ENCODE peak calls at places on chromosomes 2 and 18, in four cellular contexts. W is ovary; L is CD8-positive, alpha-beta memory T cell; B is upper lobe of right lung. H is an unnamed sample.

GRCh38 chr2:170973225-170973491 is 44.1 kb downstream of the GORASP2 start:
- DNase-seq in L (no peak), W (no peak), B (no peak), H (no peak)

GRCh38 chr18:28113271-28114023 is 63.5 kb downstream of the CDH2 start:
- DNase-seq in W (no peak), B (no peak), L (no peak), H (no peak)

GRCh38 chr2:241744028-241744754 is 9.8 kb downstream of the D2HGDH start:
- DNase-seq in B (no peak), L (no peak), W (no peak), H (no peak)

GRCh38 chr2:222483513-222484039 is 59.2 kb downstream of the SGPP2 start:
- DNase-seq in L (no peak), B (no peak), W (no peak), H (no peak)

GRCh38 chr18:24402209-24402785 is 4.7 kb upstream of the OSBPL1A start:
- DNase-seq in B (no peak), W (no peak), L (no peak), H (no peak)

GRCh38 chr2:147649963-147650362 is 194.9 kb upstream of the ACVR2A start:
- DNase-seq in B (no peak), W (no peak), L (no peak), H (no peak)

GRCh38 chr2:46356993-46357392 is 59.8 kb downstream of the EPAS1 start:
- DNase-seq in W (no peak), L (no peak), B (no peak), H (no peak)

GRCh38 chr2:101349893-101350662 is 37.2 kb downstream of the CREG2 start:
- DNase-seq in W (no peak), L (no peak), B (no peak), H (no peak)

GRCh38 chr2:214543386-214543955 is 132.6 kb downstream of the VWC2L start:
- DNase-seq in W (no peak), L (no peak), B (no peak), H (no peak)

GRCh38 chr2:29455202-29455885 is 340.1 kb downstream of the CLIP4 start:
- DNase-seq in W (no peak), L (no peak), B (no peak), H (no peak)

GRCh38 chr18:73827801-73828200 is 319.8 kb downstream of the FBXO15 start:
- DNase-seq in W (no peak), B (no peak), L (no peak), H (no peak)

GRCh38 chr2:30678410-30679137 is 128.7 kb downstream of the CAPN13 start:
- DNase-seq in L (no peak), W (no peak), B (peak; percentile 27), H (no peak)

GRCh38 chr2:65232636-65233035 is 5.0 kb downstream of the ACTR2 start:
- DNase-seq in W (no peak), L (no peak), B (no peak), H (no peak)

GRCh38 chr2:145812163-145812554 is 1292.2 kb upstream of the ZEB2 start:
- DNase-seq in B (no peak), W (no peak), L (no peak), H (no peak)

GRCh38 chr2:12923907-12924610 is 207.3 kb downstream of the TRIB2 start:
- DNase-seq in L (no peak), B (no peak), W (no peak), H (no peak)

GRCh38 chr2:86832334-86833096 is 29.2 kb downstream of the CD8B start:
- DNase-seq in B (no peak), L (no peak), W (no peak), H (no peak)

GRCh38 chr18:58891753-58892152 is 27.1 kb downstream of the ZNF532 start:
- DNase-seq in B (no peak), L (no peak), W (no peak), H (no peak)

GRCh38 chr2:207801259-207801658 is 31.6 kb upstream of the FZD5 start:
- DNase-seq in W (no peak), B (no peak), L (no peak), H (no peak)

GRCh38 chr2:241892299-241893137 is 23.0 kb downstream of the RTP5 start:
- DNase-seq in L (no peak), B (peak; percentile 59), W (peak; percentile 55), H (no peak)

GRCh38 chr18:63439334-63439733 is 17.1 kb upstream of the VPS4B start:
- DNase-seq in L (peak; percentile 51), W (no peak), B (no peak), H (peak; percentile 49)

GRCh38 chr2:33108483-33109443 is 162.0 kb downstream of the LTBP1 start:
- DNase-seq in B (no peak), L (no peak), W (no peak), H (no peak)

GRCh38 chr2:72415256-72415655 is 267.6 kb upstream of the CYP26B1 start:
- DNase-seq in L (no peak), W (no peak), B (no peak), H (no peak)

GRCh38 chr2:185891804-185892411 is 153.3 kb downstream of the FSIP2 start:
- DNase-seq in B (no peak), L (no peak), W (no peak), H (no peak)

GRCh38 chr2:241271641-241272297 is 43.7 kb downstream of the HDLBP start:
- DNase-seq in B (peak; percentile 93), W (peak; percentile 81), L (peak; percentile 54), H (peak; percentile 40)

GRCh38 chr2:186670831-186671230 is 23.0 kb upstream of the FAM171B start:
- DNase-seq in B (no peak), W (no peak), L (no peak), H (no peak)

GRCh38 chr2:3277050-3277747 is 100.4 kb downstream of the EIPR1 start:
- DNase-seq in L (no peak), B (no peak), W (peak; percentile 21), H (no peak)

GRCh38 chr2:54708584-54709340 is 14.7 kb upstream of the EML6 start:
- DNase-seq in L (peak; percentile 40), B (peak; percentile 77), W (peak; percentile 49), H (peak; percentile 40)

GRCh38 chr2:231604685-231605606 is 12.3 kb downstream of the TEX44 start:
- DNase-seq in L (peak; percentile 91), W (peak; percentile 100), B (peak; percentile 100), H (peak; percentile 95)

GRCh38 chr2:231605607-231606091 is 13.0 kb downstream of the TEX44 start:
- DNase-seq in W (peak; percentile 55), B (no peak), L (no peak), H (no peak)

GRCh38 chr2:231601356-231602229 is 8.9 kb downstream of the TEX44 start:
- DNase-seq in B (peak; percentile 93), W (peak; percentile 86), L (peak; percentile 57), H (peak; percentile 59)

GRCh38 chr2:231602874-231603467 is 10.3 kb downstream of the TEX44 start:
- DNase-seq in B (no peak), W (no peak), L (no peak), H (no peak)

GRCh38 chr2:231604101-231604684 is 11.5 kb downstream of the TEX44 start:
- DNase-seq in B (peak; percentile 82), L (peak; percentile 52), W (no peak), H (peak; percentile 46)
- H3K27ac ChIP-seq in B (peak overlapping the region; percentile 100), L (peak overlapping the region; percentile 87), W (peak overlapping the region; percentile 97), H (peak overlapping the region; percentile 89)

GRCh38 chr2:15701991-15702390 is 110.3 kb downstream of the DDX1 start:
- DNase-seq in W (no peak), L (no peak), B (no peak), H (no peak)

GRCh38 chr2:15700610-15701325 is 109.1 kb downstream of the DDX1 start:
- DNase-seq in B (no peak), L (no peak), W (no peak), H (no peak)

GRCh38 chr2:15702452-15702851 is 110.8 kb downstream of the DDX1 start:
- DNase-seq in B (no peak), L (no peak), W (no peak), H (no peak)

GRCh38 chr2:15701326-15701907 is 109.7 kb downstream of the DDX1 start:
- DNase-seq in B (no peak), W (no peak), L (no peak), H (no peak)

GRCh38 chr2:15700131-15700530 is 108.5 kb downstream of the DDX1 start:
- DNase-seq in W (no peak), B (no peak), L (no peak), H (no peak)
- H3K27me3 ChIP-seq in W (no peaks in the 10 kb centered on the region), B (no peaks in the 10 kb centered on the region), L (no peaks in the 10 kb centered on the region), H (no peaks in the 10 kb centered on the region)

GRCh38 chr2:9187620-9188214 is 18.9 kb upstream of the ASAP2 start:
- DNase-seq in B (no peak), W (no peak), L (no peak), H (no peak)
- H3K4me1 ChIP-seq in B (peaks cover 10% of the 10 kb centered on the region), W (peaks cover 7% of the 10 kb centered on the region), L (no peaks in the 10 kb centered on the region), H (no peaks in the 10 kb centered on the region)

GRCh38 chr18:61892683-61893303 is at the start of gene RNF152:
- DNase-seq in B (peak; percentile 63), W (peak; percentile 54), L (peak; percentile 17), H (peak; percentile 28)
- H3K27ac ChIP-seq in B (peak within 1 kb of the TSS; percentile 82), W (peak within 1 kb of the TSS; percentile 56), L (no peak within 1 kb of the TSS), H (no peak within 1 kb of the TSS)

DNA sequence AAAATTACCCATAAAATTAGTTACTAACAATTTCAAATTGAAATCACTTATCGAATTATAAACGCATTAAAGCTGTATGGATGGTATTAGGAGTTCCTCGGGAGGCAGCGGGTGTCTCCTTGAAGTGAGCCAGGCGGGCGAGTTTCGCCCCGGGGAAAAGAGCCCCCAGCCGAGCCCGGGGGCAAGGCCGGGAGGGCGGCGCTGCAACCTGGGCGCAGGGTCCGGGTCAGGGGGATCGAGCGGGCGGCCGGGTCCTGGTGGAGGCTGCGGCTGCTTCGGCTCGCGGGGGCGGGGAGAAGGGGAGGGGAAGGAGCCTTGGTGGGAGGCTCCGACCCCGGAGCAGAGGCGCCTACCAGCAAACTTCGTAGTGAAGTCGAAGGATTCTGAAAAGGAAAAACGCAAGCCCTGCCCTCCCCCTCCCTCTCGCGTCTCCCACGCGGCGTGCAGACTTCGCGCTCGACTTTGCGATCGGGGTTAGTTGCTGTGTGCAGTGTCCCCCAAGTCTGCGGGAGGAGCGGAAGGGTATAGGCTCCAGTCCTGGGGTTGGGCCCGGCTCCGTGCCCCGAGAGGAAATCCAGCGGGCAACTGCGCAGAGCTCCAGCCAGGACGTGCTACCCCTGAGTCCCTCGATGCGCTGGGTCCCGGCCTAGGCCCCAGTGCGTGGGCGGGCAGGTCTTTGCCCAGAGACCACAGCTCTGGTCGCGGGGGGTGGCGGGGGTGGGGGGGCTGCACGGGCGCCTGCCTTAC is 140.9 kb downstream of the MEIS1 start:
- DNase-seq in W (peak; percentile 81), L (no peak), B (peak; percentile 67), H (no peak)
- H3K27me3 ChIP-seq in W (no peaks in the 10 kb centered on the region), L (peaks cover 16% of the 10 kb centered on the region), B (peaks cover 72% of the 10 kb centered on the region), H (no peaks in the 10 kb centered on the region)

GRCh38 chr2:199581935-199582336 is 124.2 kb upstream of the SATB2 start:
- DNase-seq in L (no peak), B (no peak), W (no peak), H (no peak)
- H3K4me1 ChIP-seq in L (no peaks in the 10 kb centered on the region), B (no peaks in the 10 kb centered on the region), W (no peaks in the 10 kb centered on the region), H (no peaks in the 10 kb centered on the region)

GRCh38 chr2:233011268-233012190 is 1.5 kb downstream of the NGEF start:
- DNase-seq in B (peak; percentile 36), W (no peak), L (no peak), H (no peak)
- H3K27ac ChIP-seq in B (no peak overlapping the region), W (no peak overlapping the region), L (no peak overlapping the region), H (no peak overlapping the region)

GRCh38 chr2:85760872-85761271 is 7.1 kb downstream of the ATOH8 start:
- DNase-seq in W (no peak), B (no peak), L (no peak), H (no peak)
- H3K27me3 ChIP-seq in W (no peaks in the 10 kb centered on the region), B (no peaks in the 10 kb centered on the region), L (peaks cover 24% of the 10 kb centered on the region), H (no peaks in the 10 kb centered on the region)